ENCODE peak calls at places on chromosomes 12 and 14, in seven cellular contexts. F is kidney glomerular epithelial cell; U is NCI-H1092 treated with DMSO at 0.1 percent for 48 hours; X is stimulated activated CD4-positive, alpha-beta T cell treated with anti-CD3 and anti-CD28 coated beads, Interleukin-4, amount 100 ng/mL, for 4 hours; R is progenitor cell of endocrine pancreas; O is COR-L47; V is HCEC 1CT. C is an unnamed sample.

GRCh38 chr14:69354383-69355154 is 43.5 kb downstream of the ERH start:
- DNase-seq in F (no peak), U (no peak), X (peak; percentile 59), R (no peak), O (no peak), V (no peak), C (no peak)

GRCh38 chr12:113990548-113991223 is 24.6 kb upstream of the RBM19 start:
- DNase-seq in F (no peak), U (no peak), X (no peak), R (no peak), O (no peak), V (no peak), C (no peak)

GRCh38 chr14:79809849-79810612 is 401.3 kb downstream of the DIO2 start:
- DNase-seq in F (no peak), U (no peak), X (no peak), R (no peak), O (peak; percentile 43), V (peak; percentile 54), C (no peak)

GRCh38 chr14:79016828-79017505 is 846.8 kb downstream of the NRXN3 start:
- DNase-seq in F (peak; percentile 71), U (no peak), X (no peak), R (no peak), O (no peak), V (peak; percentile 92), C (no peak)

GRCh38 chr12:96400631-96401060 is 407 bp upstream of the CDK17 start:
- DNase-seq in F (peak; percentile 43), U (peak; percentile 52), X (no peak), R (no peak), O (no peak), V (no peak), C (no peak)

GRCh38 chr14:34465069-34465859 is 3.2 kb upstream of the SPTSSA start:
- DNase-seq in F (no peak), U (no peak), X (no peak), R (no peak), O (no peak), V (peak; percentile 51), C (peak; percentile 53)

GRCh38 chr14:106790189-106791036 is 1264.0 kb downstream of the TMEM121 start:
- DNase-seq in F (peak; percentile 11), U (peak; percentile 5), X (peak; percentile 75), R (no peak), O (peak; percentile 55), V (no peak), C (peak; percentile 30)

GRCh38 chr12:56718636-56719035 is 6.5 kb downstream of the NACA start:
- DNase-seq in F (no peak), U (no peak), X (no peak), R (no peak), O (no peak), V (no peak), C (no peak)

GRCh38 chr12:47085815-47086252 is 6.1 kb upstream of the AMIGO2 start:
- DNase-seq in F (peak; percentile 55), U (peak; percentile 35), X (no peak), R (no peak), O (peak; percentile 46), V (peak; percentile 62), C (peak; percentile 12)

C was measured in erythroblast.